ENCODE peak calls at places on chromosomes 16 and 17, in six cellular contexts. C, F, M, X, N and U are unnamed samples.

GRCh38 chr17:15237106-15237425 is 28.1 kb downstream of the PMP22 start:
- DNase-seq in N (no peak), F (no peak), C (no peak), X (no peak), M (no peak), U (no peak)

GRCh38 chr17:63395075-63395815 is 50.9 kb downstream of the CYB561 start:
- DNase-seq in M (no peak), C (no peak), F (peak; percentile 56), N (no peak), X (no peak), U (peak; percentile 88)

GRCh38 chr16:23504453-23505179 is 5.7 kb downstream of the GGA2 start:
- DNase-seq in X (no peak), C (peak; percentile 39), M (no peak), N (peak; percentile 79), F (peak; percentile 7), U (peak; percentile 86)

GRCh38 chr16:19218581-19218980 is 50.5 kb downstream of the SYT17 start:
- DNase-seq in X (no peak), N (no peak), C (no peak), M (no peak), F (no peak), U (no peak)

GRCh38 chr16:89599451-89599858 is 14.0 kb upstream of the DPEP1 start:
- DNase-seq in X (no peak), F (no peak), N (peak; percentile 55), M (peak; percentile 87), C (no peak), U (no peak)

GRCh38 chr16:14088155-14088753 is 17.1 kb downstream of the MRTFB start:
- DNase-seq in N (no peak), X (no peak), F (no peak), M (no peak), C (no peak), U (peak; percentile 72)

GRCh38 chr16:49495596-49496355 is 122.2 kb downstream of the C16orf78 start:
- DNase-seq in X (no peak), M (no peak), N (no peak), C (no peak), F (no peak), U (no peak)

GRCh38 chr16:86733526-86734254 is 155.3 kb downstream of the FOXL1 start:
- DNase-seq in F (no peak), N (no peak), X (no peak), C (no peak), M (peak; percentile 50), U (no peak)

GRCh38 chr17:4407851-4408250 is 25.9 kb upstream of the SPNS3 start:
- DNase-seq in M (no peak), X (no peak), C (no peak), N (no peak), F (no peak), U (peak; percentile 10)

GRCh38 chr17:42670199-42670924 is 6.4 kb downstream of the PLEKHH3 start:
- DNase-seq in M (peak; percentile 71), X (no peak), N (peak; percentile 51), F (no peak), C (peak; percentile 45), U (no peak)

GRCh38 chr16:22623351-22623781 is 112.7 kb downstream of the NPIPB5 start:
- DNase-seq in F (no peak), M (no peak), X (no peak), C (no peak), N (no peak), U (peak; percentile 48)

GRCh38 chr17:81428121-81428515 is 32.9 kb downstream of the BAHCC1 start:
- DNase-seq in C (no peak), N (no peak), X (peak; percentile 38), F (no peak), M (no peak), U (peak; percentile 38)

GRCh38 chr17:759964-760363 is 7.9 kb upstream of the GEMIN4 start:
- DNase-seq in M (no peak), X (no peak), N (no peak), C (no peak), F (no peak), U (no peak)

GRCh38 chr17:77528516-77529327 is 388.0 kb downstream of the SEC14L1 start:
- DNase-seq in F (no peak), C (no peak), N (peak; percentile 57), M (peak; percentile 76), X (peak; percentile 36), U (no peak)

GRCh38 chr16:12784076-12784475 is 19.6 kb downstream of the CPPED1 start:
- DNase-seq in F (no peak), N (no peak), M (no peak), X (no peak), C (no peak), U (peak; percentile 14)

GRCh38 chr17:74201250-74201649 is 2.2 kb upstream of the RPL38 start:
- DNase-seq in C (no peak), M (no peak), X (no peak), N (no peak), F (no peak), U (no peak)

GRCh38 chr16:73166394-73166971 is 118.6 kb upstream of the ZFHX3 start:
- DNase-seq in X (no peak), N (no peak), C (no peak), F (no peak), M (no peak), U (peak; percentile 16)